ENCODE peak calls at places on chromosomes 11 and 22, in six cellular contexts. G, I, W, P, E and D are unnamed samples.

GRCh38 chr11:114319716-114320328 is 23.6 kb downstream of the NNMT start:
- DNase-seq in G (no peak), I (no peak), W (no peak), P (no peak), E (no peak), D (no peak)

GRCh38 chr11:123696183-123696582 is 41.8 kb upstream of the SCN3B start:
- DNase-seq in G (no peak), I (no peak), W (no peak), P (no peak), E (no peak), D (no peak)

GRCh38 chr22:44497218-44497903 is 672 bp downstream of the RTL6 start:
- DNase-seq in G (no peak), I (peak), W (peak), P (peak), E (no peak), D (peak)

GRCh38 chr22:32533265-32534068 is 58.9 kb downstream of the FBXO7 start:
- DNase-seq in G (no peak), I (no peak), W (no peak), P (no peak), E (no peak), D (no peak)

GRCh38 chr22:17085277-17086091 is 684 bp downstream of the IL17RA start:
- DNase-seq in G (no peak), I (peak), W (no peak), P (peak), E (peak), D (no peak)

GRCh38 chr11:75151346-75152047 is 590 bp downstream of the SLCO2B1 start:
- DNase-seq in G (no peak), I (peak), W (no peak), P (no peak), E (no peak), D (no peak)

GRCh38 chr11:80815752-80816453 is 1375.1 kb upstream of the TENM4 start:
- DNase-seq in G (peak), I (no peak), W (no peak), P (no peak), E (no peak), D (no peak)

GRCh38 chr11:128530119-128531091 is 57.0 kb downstream of the ETS1 start:
- DNase-seq in G (peak), I (peak), W (no peak), P (peak), E (no peak), D (no peak)

GRCh38 chr22:23248583-23248982 is 68.3 kb downstream of the BCR start:
- DNase-seq in G (no peak), I (no peak), W (no peak), P (peak), E (no peak), D (no peak)

GRCh38 chr11:126460417-126461095 is 105.1 kb downstream of the ST3GAL4 start:
- DNase-seq in G (no peak), I (no peak), W (no peak), P (no peak), E (no peak), D (no peak)
- H3K27ac ChIP-seq in G (no peak), I (no peak), W (no peak), P (no peak), E (no peak), D (no peak)

GRCh38 chr11:130995266-130995665 is 79.0 kb upstream of the SNX19 start:
- DNase-seq in G (no peak), I (no peak), W (no peak), P (no peak), E (no peak), D (no peak)

GRCh38 chr11:130999086-130999485 is 82.8 kb upstream of the SNX19 start:
- DNase-seq in G (no peak), I (no peak), W (no peak), P (no peak), E (no peak), D (no peak)

GRCh38 chr11:131002145-131002544 is 85.9 kb upstream of the SNX19 start:
- DNase-seq in G (peak), I (no peak), W (no peak), P (no peak), E (no peak), D (no peak)

GRCh38 chr11:131005829-131006228 is 89.5 kb upstream of the SNX19 start:
- DNase-seq in G (no peak), I (no peak), W (no peak), P (no peak), E (no peak), D (no peak)

DNA sequence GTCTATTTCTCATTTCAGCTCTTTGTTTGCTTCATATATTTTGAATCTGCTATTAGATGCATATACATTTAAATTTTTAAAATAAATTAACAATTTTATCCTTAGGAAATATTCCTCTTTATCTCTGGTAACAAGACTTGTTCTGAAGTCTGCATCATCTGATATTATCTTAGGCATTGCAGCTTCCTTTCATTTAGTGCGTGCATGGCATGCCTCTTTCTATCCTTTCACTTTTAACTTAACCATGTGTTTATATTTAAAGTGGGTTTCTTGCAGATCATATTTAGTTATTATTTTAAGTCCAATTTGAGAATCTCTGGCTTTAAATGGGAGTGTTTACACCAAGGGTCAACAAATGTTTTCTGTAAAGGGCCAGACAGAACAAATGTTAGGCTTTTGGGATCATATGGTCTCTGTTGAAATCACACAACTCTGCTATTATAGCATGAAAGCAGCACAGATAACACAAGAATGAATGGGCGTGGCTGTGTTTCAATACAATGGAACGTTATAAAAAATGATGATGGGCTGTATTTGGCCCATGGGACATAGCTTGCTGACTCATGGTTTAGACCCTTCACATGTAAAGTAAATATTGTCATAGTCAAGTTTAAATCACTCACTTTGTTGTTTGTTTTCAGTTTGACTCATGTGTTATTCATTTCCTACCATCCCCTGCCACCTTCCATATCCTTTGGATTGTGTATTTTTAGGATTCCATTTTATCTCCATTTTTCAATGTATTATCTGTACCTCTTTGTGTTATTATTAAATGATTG is 83.9 kb upstream of the SNX19 start:
- DNase-seq in G (peak), I (no peak), W (no peak), P (no peak), E (no peak), D (no peak)
- H3K27ac ChIP-seq in G (peak), I (no peak), W (no peak), P (no peak), E (no peak), D (no peak)

DNA sequence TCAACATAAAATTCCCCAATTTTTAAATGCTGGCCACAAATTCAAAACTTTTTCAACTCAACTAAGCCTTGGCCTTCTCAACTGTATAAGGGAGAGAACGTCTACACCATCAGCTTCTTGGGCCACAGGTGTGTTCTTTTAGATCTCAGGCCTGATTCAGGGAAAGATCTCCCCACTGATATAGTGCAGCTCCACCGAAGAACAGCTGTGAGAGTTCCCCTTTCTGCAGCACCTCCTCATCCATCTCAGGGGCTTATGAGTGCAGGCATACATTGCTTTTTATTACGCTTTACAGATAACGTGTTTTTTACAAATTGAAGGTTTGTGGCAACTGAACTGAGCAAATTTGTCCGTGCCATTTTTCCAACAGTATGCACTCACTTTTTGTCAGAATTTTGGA is 8.0 kb upstream of the CD82 start:
- DNase-seq in G (no peak), I (no peak), W (no peak), P (no peak), E (no peak), D (no peak)
- H3K27ac ChIP-seq in G (no peak), I (no peak), W (no peak), P (no peak), E (no peak), D (no peak)

GRCh38 chr11:64624869-64625481 is 34.0 kb downstream of the SLC22A12 start:
- DNase-seq in G (no peak), I (no peak), W (no peak), P (no peak), E (no peak), D (no peak)
- H3K27ac ChIP-seq in G (no peak), I (no peak), W (no peak), P (no peak), E (no peak), D (no peak)